ENCODE peak calls at places on chromosomes 12 and 14, in four cellular contexts. L is neuronal stem cell, V is H9, I is IMR-90. P is an unnamed sample.

GRCh38 chr14:105526781-105527380 is 498 bp downstream of the TMEM121 start:
- DNase-seq in V (no peak), L (no peak), I (no peak), P (no peak)

GRCh38 chr14:105448706-105449111 is 25.9 kb upstream of the CRIP2 start:
- DNase-seq in V (peak), L (peak), I (peak), P (peak)

GRCh38 chr14:68756734-68757133 is 36.1 kb downstream of the ZFP36L1 start:
- DNase-seq in I (no peak), L (no peak), V (no peak), P (no peak)

GRCh38 chr12:77064891-77065360 is 443 bp downstream of the E2F7 start:
- DNase-seq in V (no peak), L (no peak), I (no peak), P (no peak)

GRCh38 chr12:52396656-52397055 is 9.5 kb downstream of the KRT82 start:
- DNase-seq in I (no peak), V (no peak), L (no peak), P (no peak)

GRCh38 chr12:76554411-76555225 is 5.0 kb downstream of the OSBPL8 start:
- DNase-seq in L (no peak), I (no peak), V (no peak), P (no peak)

GRCh38 chr12:97837401-97837800 is 374.8 kb downstream of the RMST start:
- DNase-seq in V (no peak), L (no peak), I (no peak), P (peak)

GRCh38 chr12:30622509-30622908 is 73.2 kb downstream of the IPO8 start:
- DNase-seq in L (no peak), V (no peak), I (peak), P (peak)

GRCh38 chr12:23564454-23564853 is 385.0 kb downstream of the SOX5 start:
- DNase-seq in I (no peak), L (no peak), V (no peak), P (no peak)

GRCh38 chr12:12992418-12993175 is 7.5 kb downstream of the HEBP1 start:
- DNase-seq in L (no peak), I (peak), V (no peak), P (no peak)

GRCh38 chr14:54772451-54772881 is 130.2 kb downstream of the GCH1 start:
- DNase-seq in I (peak), V (no peak), L (no peak), P (peak)

GRCh38 chr12:64669270-64669842 is 59.1 kb downstream of the RASSF3 start:
- DNase-seq in L (no peak), V (peak), I (peak), P (peak)

GRCh38 chr12:2652401-2653081 is 142.2 kb upstream of the FKBP4 start:
- DNase-seq in I (no peak), V (peak), L (no peak), P (no peak)

GRCh38 chr14:39988939-39989338 is 556.7 kb upstream of the FBXO33 start:
- DNase-seq in L (peak), V (no peak), I (no peak), P (no peak)

GRCh38 chr14:38074091-38074490 is 133.6 kb upstream of the SSTR1 start:
- DNase-seq in V (no peak), L (no peak), I (no peak), P (no peak)

GRCh38 chr14:24353551-24354529 is 14.0 kb upstream of the RIPK3 start:
- DNase-seq in V (no peak), L (no peak), I (peak), P (peak)

GRCh38 chr12:70366581-70367267 is 634 bp downstream of the KCNMB4 start:
- DNase-seq in I (peak), V (peak), L (peak), P (peak)

GRCh38 chr12:69238589-69239285 is 632 bp upstream of the CPSF6 start:
- DNase-seq in I (no peak), L (no peak), V (no peak), P (no peak)

GRCh38 chr12:120229583-120230325 is 28.8 kb upstream of the RPLP0 start:
- DNase-seq in V (peak), I (no peak), L (no peak), P (peak)

GRCh38 chr12:52616680-52617402 is 1.5 kb downstream of the KRT73 start:
- DNase-seq in I (no peak), L (no peak), V (no peak), P (no peak)

GRCh38 chr14:91361236-91361811 is 56.3 kb downstream of the CCDC88C start:
- DNase-seq in I (peak), V (no peak), L (no peak), P (peak)

GRCh38 chr12:67193705-67194104 is 75.5 kb upstream of the CAND1 start:
- DNase-seq in I (peak), V (peak), L (peak), P (no peak)

GRCh38 chr14:44339256-44339655 is 167.8 kb downstream of the FSCB start:
- DNase-seq in L (no peak), V (no peak), I (peak), P (no peak)

GRCh38 chr14:65461730-65462129 is 49.2 kb downstream of the FUT8 start:
- DNase-seq in I (no peak), L (no peak), V (no peak), P (no peak)

GRCh38 chr12:104529130-104529874 is 72.6 kb downstream of the CHST11 start:
- DNase-seq in V (no peak), L (no peak), I (no peak), P (peak)

GRCh38 chr14:36511981-36512584 is 7.9 kb downstream of the NKX2-1 start:
- DNase-seq in V (no peak), L (no peak), I (no peak), P (no peak)

GRCh38 chr12:44531349-44531905 is 344.7 kb downstream of the NELL2 start:
- DNase-seq in V (no peak), I (no peak), L (no peak), P (no peak)

GRCh38 chr12:76883151-76883550 is 4.3 kb upstream of the CSRP2 start:
- DNase-seq in I (peak), V (no peak), L (no peak), P (no peak)

GRCh38 chr12:25670076-25671055 is 117.3 kb upstream of the LMNTD1 start:
- DNase-seq in V (no peak), I (peak), L (no peak), P (no peak)

GRCh38 chr12:26242683-26243082 is 47.3 kb downstream of the SSPN start:
- DNase-seq in I (no peak), V (no peak), L (no peak), P (no peak)

GRCh38 chr14:51844482-51844881 is 15.9 kb upstream of the GNG2 start:
- DNase-seq in V (no peak), I (no peak), L (no peak), P (no peak)

GRCh38 chr14:22982477-22983245 is at the start of gene AJUBA:
- DNase-seq in I (peak), L (peak), V (peak), P (peak)

GRCh38 chr14:71783101-71783500 is 149.1 kb upstream of the RGS6 start:
- DNase-seq in V (no peak), L (no peak), I (no peak), P (no peak)
- H4K91ac ChIP-seq in V (no peak), L (no peak), I (no peak), P (no peak)

GRCh38 chr12:58487280-58488141 is 432.8 kb downstream of the LRIG3 start:
- DNase-seq in I (peak), L (no peak), V (no peak), P (no peak)
- H4K91ac ChIP-seq in I (no peak), L (no peak), V (no peak), P (no peak)

GRCh38 chr12:48998497-48999353 is 450 bp downstream of the DDN start:
- DNase-seq in V (peak), L (no peak), I (peak), P (peak)
- H4K91ac ChIP-seq in V (no peak), L (no peak), I (no peak), P (no peak)

DNA sequence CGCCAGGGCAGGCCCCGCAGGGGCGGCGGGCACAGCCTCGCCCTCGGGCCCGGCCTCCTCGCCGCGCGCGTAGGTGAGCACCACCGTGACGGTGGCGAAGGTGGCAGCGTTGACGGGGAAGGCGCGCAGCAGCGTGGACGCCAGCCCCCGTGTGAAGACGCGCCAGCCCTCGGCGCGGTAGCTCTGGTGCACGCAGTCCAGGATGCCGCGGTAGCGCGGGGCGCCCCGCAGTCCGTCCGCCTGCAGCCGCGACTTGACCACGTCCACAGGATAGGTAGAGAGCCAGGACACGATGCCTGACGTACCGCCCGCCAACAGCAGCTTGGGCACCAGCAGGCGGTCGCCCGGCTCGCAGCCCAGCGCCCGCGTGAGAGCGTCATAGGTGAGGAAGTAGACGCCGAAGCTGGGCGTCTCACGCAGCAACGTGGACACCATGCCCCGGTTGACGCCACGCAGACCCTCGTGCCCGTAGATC is 13.9 kb downstream of the SLC25A29 start:
- DNase-seq in I (no peak), L (no peak), V (no peak), P (no peak)
- H4K91ac ChIP-seq in I (no peak), L (no peak), V (no peak), P (no peak)

DNA sequence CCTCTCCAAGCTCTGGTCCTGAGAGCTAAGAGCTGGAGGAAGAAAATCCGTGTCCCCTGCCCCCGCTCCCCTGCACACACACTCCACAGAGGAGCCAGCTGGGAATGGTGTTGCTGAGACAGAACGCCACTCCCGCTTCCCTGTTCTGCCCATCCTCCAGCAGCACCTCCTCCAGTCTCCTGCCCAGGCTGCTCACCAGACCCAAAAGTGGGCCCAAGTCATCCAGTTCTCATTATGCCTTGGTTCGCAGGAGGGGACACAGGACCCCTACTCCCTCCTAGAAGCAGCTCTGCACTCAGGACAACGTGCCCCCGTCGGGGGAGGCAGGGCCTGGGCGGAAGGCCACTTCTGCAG is 861 bp upstream of the TRMT61A start:
- DNase-seq in V (no peak), L (no peak), I (no peak), P (no peak)
- H4K91ac ChIP-seq in V (no peak), L (no peak), I (peak), P (peak)

DNA sequence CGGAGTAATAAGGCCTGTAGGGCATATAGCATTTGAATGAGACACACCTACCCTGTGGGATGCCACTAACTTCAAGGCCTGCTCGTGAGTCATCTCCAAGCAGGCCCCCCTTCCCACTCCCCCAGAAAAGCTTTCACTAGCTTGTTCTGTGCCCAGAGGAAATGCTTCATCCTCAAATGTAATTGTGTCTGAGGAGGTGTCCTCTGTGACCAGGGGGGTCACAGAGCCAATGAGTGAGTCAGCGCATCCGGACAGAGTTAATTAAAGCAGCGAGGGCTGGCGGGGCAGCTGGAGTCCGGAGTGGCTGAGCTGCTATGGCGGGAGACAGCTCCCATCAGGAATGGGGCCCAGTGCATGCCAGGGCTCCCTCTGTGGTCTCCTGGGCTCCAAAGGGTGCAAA is 27.0 kb upstream of the ESRRB start:
- DNase-seq in V (peak), I (peak), L (peak), P (no peak)
- H4K91ac ChIP-seq in V (no peak), I (no peak), L (no peak), P (no peak)

DNA sequence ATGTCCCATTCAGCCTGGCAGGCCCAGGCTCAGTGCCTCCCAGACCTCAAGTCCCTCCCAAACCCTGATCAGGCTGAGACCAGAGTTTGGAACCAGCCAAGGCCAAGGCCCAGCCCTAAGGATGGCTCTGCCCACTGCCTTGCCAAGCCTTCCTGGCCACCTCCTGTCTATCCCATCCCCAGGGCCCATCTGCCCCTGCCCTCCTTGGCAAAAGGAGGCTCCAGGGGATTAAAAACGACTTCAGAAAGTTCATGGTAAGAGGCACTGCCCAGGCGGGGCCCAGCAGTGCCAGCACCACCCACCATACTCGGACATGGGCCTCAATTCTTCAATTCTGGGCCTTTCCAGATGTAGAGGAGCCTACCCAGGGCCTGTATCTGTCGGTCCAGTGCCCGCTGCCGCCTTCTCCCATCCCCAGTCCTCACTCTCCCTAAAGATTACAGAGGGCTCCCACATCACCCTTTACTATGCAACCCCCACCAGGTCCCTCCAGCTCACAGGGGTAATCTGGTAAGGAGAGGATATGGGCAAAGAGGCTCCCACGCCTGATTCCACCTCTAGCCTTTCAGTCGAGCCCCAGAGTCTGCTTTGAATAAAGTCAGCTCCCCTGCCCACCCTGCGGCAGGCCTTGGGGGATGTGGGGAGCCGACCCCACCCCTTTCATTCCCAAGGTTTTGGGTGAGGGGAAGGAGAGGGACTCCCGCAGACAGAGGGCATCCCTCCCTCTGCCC is 933 bp downstream of the ADCY6 start:
- DNase-seq in V (no peak), L (no peak), I (no peak), P (no peak)
- H4K91ac ChIP-seq in V (no peak), L (no peak), I (peak), P (peak)

GRCh38 chr12:132324841-132325732 is 4.3 kb downstream of the GALNT9 start:
- DNase-seq in L (no peak), I (peak), V (no peak), P (no peak)
- H4K91ac ChIP-seq in L (no peak), I (no peak), V (no peak), P (no peak)